ENCODE peak calls at places on chromosome 20, in four cellular contexts. E is adrenal gland, P is cardiac muscle cell, S is tibial nerve. T is an unnamed sample.

GRCh38 chr20:59145926-59146800 is 17.5 kb upstream of the ZNF831 start:
- DNase-seq in P (peak), S (no peak), E (no peak), T (no peak)

GRCh38 chr20:23145281-23145700 is 59.2 kb upstream of the CD93 start:
- DNase-seq in P (no peak), E (peak), S (no peak), T (no peak)

GRCh38 chr20:61340157-61340556 is 88.1 kb downstream of the CDH4 start:
- DNase-seq in S (no peak), E (no peak), P (peak), T (no peak)

GRCh38 chr20:13554706-13555105 is 84.0 kb downstream of the TASP1 start:
- DNase-seq in P (no peak), S (no peak), E (no peak), T (no peak)

GRCh38 chr20:49785851-49786174 is 26.8 kb upstream of the SLC9A8 start:
- DNase-seq in P (no peak), S (no peak), E (no peak), T (no peak)

GRCh38 chr20:59948828-59949720 is 8.9 kb downstream of the FAM217B start:
- DNase-seq in S (no peak), E (no peak), P (peak), T (no peak)

GRCh38 chr20:10217517-10218410 is 866 bp upstream of the SNAP25 start:
- DNase-seq in E (peak), S (no peak), P (peak), T (no peak)

GRCh38 chr20:20614391-20614790 is 98.1 kb downstream of the RALGAPA2 start:
- DNase-seq in S (no peak), P (no peak), E (no peak), T (no peak)

GRCh38 chr20:49210101-49210749 is 9.0 kb upstream of the DDX27 start:
- DNase-seq in S (no peak), E (no peak), P (no peak), T (no peak)

GRCh38 chr20:33108641-33109040 is 29.2 kb downstream of the BPIFB4 start:
- DNase-seq in S (no peak), P (no peak), E (no peak), T (no peak)

GRCh38 chr20:23244207-23244915 is 106.2 kb upstream of the NXT1 start:
- DNase-seq in E (peak), S (no peak), P (no peak), T (no peak)

GRCh38 chr20:19866070-19866469 is 108.0 kb downstream of the RIN2 start:
- DNase-seq in S (no peak), E (no peak), P (no peak), T (no peak)

GRCh38 chr20:39032997-39033396 is 70.9 kb downstream of the DHX35 start:
- DNase-seq in S (no peak), P (no peak), E (no peak), T (no peak)

GRCh38 chr20:46027245-46027853 is 1.7 kb upstream of the SLC12A5 start:
- DNase-seq in P (peak), E (no peak), S (no peak), T (peak)

GRCh38 chr20:39103305-39103704 is 141.2 kb downstream of the DHX35 start:
- DNase-seq in P (no peak), S (no peak), E (no peak), T (no peak)

GRCh38 chr20:57102160-57102559 is 164.3 kb downstream of the BMP7 start:
- DNase-seq in E (no peak), S (no peak), P (no peak), T (no peak)

GRCh38 chr20:25237610-25238318 is 10.1 kb upstream of the PYGB start:
- DNase-seq in P (no peak), E (peak), S (peak), T (peak)
- H3K27ac ChIP-seq in P (no peak), E (no peak), S (peak), T (peak)

DNA sequence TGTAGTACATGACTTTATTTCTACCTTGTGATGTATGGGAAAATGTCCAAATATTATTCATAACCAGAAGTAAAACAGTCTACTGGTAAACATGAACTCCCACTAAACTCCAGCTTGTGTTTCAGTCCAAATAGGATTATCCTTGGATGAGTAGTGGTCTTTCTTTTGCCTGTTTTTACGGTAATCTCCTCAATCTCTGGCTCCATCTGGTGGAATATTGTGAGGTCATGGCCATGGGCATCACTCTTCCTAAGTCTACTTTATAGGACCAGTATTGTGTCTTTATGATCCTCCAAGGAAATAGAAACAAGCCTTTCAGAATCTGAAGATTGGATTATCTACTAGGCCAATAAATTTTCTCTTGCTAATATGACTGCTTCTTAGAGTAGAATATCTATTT is 505.0 kb downstream of the BMP2 start:
- DNase-seq in P (no peak), E (no peak), S (no peak), T (no peak)
- TF ChIP-seq CTCF in P (peak), E (no peak), S (no peak), T (no peak)

GRCh38 chr20:8155229-8155628 is 23.2 kb downstream of the PLCB1 start:
- DNase-seq in P (no peak), E (no peak), S (no peak), T (no peak)
- H3K27ac ChIP-seq in P (no peak), E (no peak), S (no peak), T (no peak)

DNA sequence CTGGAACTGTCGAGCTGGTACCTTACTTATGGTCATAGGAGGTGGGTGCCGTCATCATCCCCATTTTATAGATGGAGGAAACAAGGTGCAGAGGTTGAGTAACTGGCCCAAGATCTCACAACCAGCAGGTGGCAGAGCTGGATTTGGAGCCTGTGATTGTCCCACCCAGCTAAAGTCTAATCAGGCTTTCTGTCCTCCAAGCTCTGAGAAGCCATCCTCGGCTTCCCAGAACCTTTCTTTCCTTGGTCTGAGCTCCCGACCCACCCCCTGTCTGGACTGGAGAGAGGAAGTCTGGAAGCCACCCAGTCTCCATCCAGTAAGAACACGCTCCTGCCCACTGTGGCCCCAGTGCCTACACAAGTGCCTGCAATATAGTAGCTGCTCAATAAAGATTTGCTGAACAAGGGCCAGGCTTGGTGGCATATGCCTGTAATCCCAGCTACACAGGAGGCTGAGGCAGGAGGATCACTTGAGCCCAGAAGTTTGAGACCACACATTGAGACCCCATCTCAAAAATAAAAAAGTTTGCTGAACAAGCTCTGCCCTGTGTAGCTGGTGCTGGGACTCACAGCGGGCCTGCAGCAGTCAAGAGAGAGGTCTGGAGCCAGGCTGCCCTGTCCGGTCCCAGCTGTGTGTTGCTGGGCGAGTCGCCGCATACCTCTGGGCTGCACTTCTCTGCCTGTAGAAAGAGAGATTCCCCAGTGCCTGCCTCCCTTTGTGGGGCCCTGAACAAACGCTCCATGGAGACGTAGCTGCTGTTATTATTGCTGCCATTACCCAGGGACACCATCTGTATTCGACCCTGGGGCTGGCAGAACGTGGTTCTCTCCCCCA is 32.5 kb upstream of the DLGAP4 start:
- DNase-seq in E (peak), P (no peak), S (no peak), T (no peak)
- TF ChIP-seq CTCF in E (peak), P (peak), S (peak), T (no peak)

T was measured in colonic mucosa.